ENCODE peak calls at places on chromosome 22, in nine cellular contexts. D, H, Q, X, E, N, P, Z and W are unnamed samples.

GRCh38 chr22:25148149-25148691 is 51.4 kb upstream of the CRYBB3 start:
- DNase-seq in D (no peak), H (no peak), Q (peak), X (no peak), E (no peak), N (no peak), P (peak), Z (peak), W (no peak)

GRCh38 chr22:40721266-40721665 is 42.0 kb downstream of the MCHR1 start:
- DNase-seq in D (no peak), H (peak), Q (peak), X (peak), E (peak), N (no peak), P (peak), Z (peak), W (no peak)

GRCh38 chr22:17781319-17782031 is 7.2 kb upstream of the BID start:
- DNase-seq in D (peak), H (peak), Q (no peak), X (peak), E (peak), N (no peak), P (no peak), Z (peak), W (peak)

GRCh38 chr22:38861927-38862326 is 10.1 kb downstream of the CBX6 start:
- DNase-seq in D (no peak), H (no peak), Q (no peak), X (no peak), E (no peak), N (no peak), P (no peak), Z (no peak), W (no peak)

GRCh38 chr22:18023509-18024275 is 669 bp downstream of the MICAL3 start:
- DNase-seq in D (peak), H (peak), Q (peak), X (peak), E (peak), N (peak), P (peak), Z (peak), W (peak)

GRCh38 chr22:44026630-44027511 is 2.8 kb downstream of the PARVB start:
- DNase-seq in D (peak), H (no peak), Q (no peak), X (peak), E (no peak), N (no peak), P (no peak), Z (no peak), W (peak)

GRCh38 chr22:27983361-27983791 is 64.3 kb upstream of the PITPNB start:
- DNase-seq in D (no peak), H (no peak), Q (no peak), X (no peak), E (no peak), N (no peak), P (no peak), Z (no peak), W (no peak)

GRCh38 chr22:29799217-29799680 is 32.1 kb downstream of the UQCR10 start:
- DNase-seq in D (no peak), H (peak), Q (no peak), X (peak), E (peak), N (peak), P (no peak), Z (peak), W (no peak)

GRCh38 chr22:35921777-35922176 is 106.8 kb downstream of the RBFOX2 start:
- DNase-seq in D (peak), H (peak), Q (peak), X (peak), E (peak), N (peak), P (peak), Z (peak), W (peak)

GRCh38 chr22:26585104-26585790 is 4.7 kb downstream of the TPST2 start:
- DNase-seq in D (no peak), H (peak), Q (no peak), X (peak), E (peak), N (no peak), P (no peak), Z (peak), W (no peak)

GRCh38 chr22:28222571-28222970 is 303.5 kb upstream of the PITPNB start:
- DNase-seq in D (no peak), H (no peak), Q (no peak), X (no peak), E (no peak), N (no peak), P (no peak), Z (no peak), W (no peak)

GRCh38 chr22:19382240-19382639 is 49.3 kb downstream of the HIRA start:
- DNase-seq in D (no peak), H (no peak), Q (no peak), X (no peak), E (no peak), N (no peak), P (no peak), Z (no peak), W (no peak)

GRCh38 chr22:29716814-29717213 is 3.0 kb upstream of the CABP7 start:
- DNase-seq in D (peak), H (peak), Q (peak), X (peak), E (no peak), N (peak), P (peak), Z (peak), W (peak)

GRCh38 chr22:31958625-31959239 is 14.4 kb downstream of the YWHAH start:
- DNase-seq in D (no peak), H (no peak), Q (no peak), X (no peak), E (no peak), N (no peak), P (no peak), Z (no peak), W (no peak)

GRCh38 chr22:19036523-19037273 is 85.5 kb downstream of the DGCR2 start:
- DNase-seq in D (no peak), H (no peak), Q (no peak), X (no peak), E (no peak), N (no peak), P (peak), Z (no peak), W (no peak)

GRCh38 chr22:44116755-44117684 is 63.7 kb upstream of the PARVG start:
- DNase-seq in D (no peak), H (no peak), Q (no peak), X (no peak), E (no peak), N (no peak), P (no peak), Z (no peak), W (no peak)

GRCh38 chr22:24200616-24201212 is 19.4 kb downstream of the SUSD2 start:
- DNase-seq in D (no peak), H (peak), Q (no peak), X (peak), E (peak), N (peak), P (no peak), Z (no peak), W (no peak)

GRCh38 chr22:24146190-24146616 is 35.1 kb upstream of the SUSD2 start:
- DNase-seq in D (peak), H (peak), Q (peak), X (peak), E (peak), N (no peak), P (peak), Z (peak), W (peak)

GRCh38 chr22:24593810-24594568 is 1.1 kb upstream of the LRRC75B start:
- DNase-seq in D (no peak), H (no peak), Q (no peak), X (no peak), E (peak), N (no peak), P (no peak), Z (no peak), W (no peak)

GRCh38 chr22:30667092-30667485 is 586 bp downstream of the DUSP18 start:
- DNase-seq in D (peak), H (no peak), Q (no peak), X (peak), E (no peak), N (peak), P (no peak), Z (peak), W (no peak)

GRCh38 chr22:25942989-25943411 is 201.0 kb downstream of the MYO18B start:
- DNase-seq in D (no peak), H (no peak), Q (no peak), X (peak), E (peak), N (no peak), P (no peak), Z (peak), W (no peak)

GRCh38 chr22:45233827-45234226 is 6.9 kb downstream of the KIAA0930 start:
- DNase-seq in D (no peak), H (no peak), Q (no peak), X (no peak), E (no peak), N (no peak), P (no peak), Z (peak), W (no peak)

GRCh38 chr22:45233386-45233785 is 7.3 kb downstream of the KIAA0930 start:
- DNase-seq in D (no peak), H (no peak), Q (no peak), X (no peak), E (no peak), N (no peak), P (no peak), Z (no peak), W (no peak)

GRCh38 chr22:45235851-45236342 is 4.8 kb downstream of the KIAA0930 start:
- DNase-seq in D (peak), H (no peak), Q (no peak), X (no peak), E (no peak), N (no peak), P (no peak), Z (no peak), W (peak)

GRCh38 chr22:45237065-45237990 is 3.4 kb downstream of the KIAA0930 start:
- DNase-seq in D (no peak), H (no peak), Q (no peak), X (no peak), E (no peak), N (no peak), P (no peak), Z (no peak), W (no peak)

GRCh38 chr22:45235101-45235777 is 5.5 kb downstream of the KIAA0930 start:
- DNase-seq in D (peak), H (no peak), Q (no peak), X (no peak), E (no peak), N (no peak), P (no peak), Z (no peak), W (peak)
- TF ChIP-seq EZH2phosphoT487 in D (no peak), H (no peak), Q (no peak), X (no peak), E (no peak), N (no peak), P (no peak), Z (no peak), W (no peak)

DNA sequence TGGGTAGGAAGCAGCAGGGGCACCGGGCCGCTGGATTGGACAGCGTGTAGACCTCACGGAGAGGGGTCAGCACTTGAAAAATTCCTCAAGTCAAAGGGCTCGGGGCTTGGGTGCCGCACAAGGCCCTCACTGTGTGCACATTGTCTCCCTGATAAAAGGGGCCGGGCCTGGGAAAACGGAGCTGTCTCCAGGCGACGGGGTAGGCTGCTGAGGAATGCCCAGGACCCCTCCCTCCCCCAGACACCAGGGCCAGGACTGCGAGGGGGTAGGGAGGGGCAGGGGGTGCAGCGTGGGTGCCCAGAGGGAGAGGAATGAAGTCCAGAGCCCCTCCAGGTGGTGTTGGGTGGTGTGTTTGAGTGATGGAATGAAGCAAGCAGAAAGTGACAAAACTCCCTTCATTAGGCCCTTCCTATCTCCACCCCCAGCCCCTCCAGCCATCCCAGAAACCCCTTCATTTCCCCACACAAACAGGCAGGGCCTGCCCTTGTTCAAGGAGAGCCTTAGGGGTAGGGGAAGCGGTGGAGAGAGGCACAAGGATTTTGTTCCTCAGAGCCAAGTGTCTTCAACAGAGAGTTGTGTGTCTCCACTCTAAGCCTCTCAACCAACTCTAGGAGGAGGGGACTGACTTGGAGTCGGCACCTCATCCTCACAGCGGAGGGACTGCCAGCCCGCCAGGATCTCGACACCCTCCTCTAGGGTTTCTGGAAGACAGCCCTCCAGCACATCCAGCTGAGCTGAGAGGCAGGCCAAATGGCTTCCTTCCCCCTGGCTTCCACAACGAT is 63.9 kb downstream of the SYN3 start:
- DNase-seq in D (no peak), H (no peak), Q (peak), X (no peak), E (no peak), N (no peak), P (peak), Z (no peak), W (no peak)
- TF ChIP-seq EZH2phosphoT487 in D (no peak), H (no peak), Q (no peak), X (no peak), E (no peak), N (no peak), P (no peak), Z (no peak), W (no peak)

DNA sequence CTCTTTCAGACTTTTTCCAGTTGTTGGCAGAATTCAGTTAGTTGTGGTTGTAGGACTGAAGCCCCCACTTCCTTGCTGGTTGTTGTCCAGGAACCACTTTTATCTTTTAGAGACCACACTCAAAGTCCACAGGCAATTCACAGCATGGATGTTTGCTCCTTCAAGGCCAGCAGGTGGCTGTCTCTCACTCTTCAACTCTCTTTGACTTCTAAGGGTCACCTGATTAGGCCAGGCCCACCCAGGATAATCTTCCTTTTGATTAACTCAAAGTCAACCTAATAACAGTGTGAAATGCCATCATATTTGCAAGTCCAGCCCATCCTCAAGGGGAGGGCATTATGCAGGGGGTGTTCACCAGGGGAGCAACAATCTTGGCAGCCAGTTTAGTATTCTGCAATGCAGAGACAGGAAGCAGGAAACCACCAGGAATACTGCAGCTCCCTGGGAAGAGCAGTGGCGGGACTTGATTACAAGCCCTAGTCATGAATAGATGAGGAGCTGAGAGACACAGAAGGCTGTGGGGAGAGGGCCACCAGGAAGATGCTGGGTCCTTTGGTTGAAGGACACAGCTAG is 52.4 kb downstream of the LRRC74B start:
- DNase-seq in D (peak), H (no peak), Q (no peak), X (no peak), E (no peak), N (peak), P (peak), Z (no peak), W (no peak)
- TF ChIP-seq EZH2phosphoT487 in D (no peak), H (no peak), Q (no peak), X (no peak), E (no peak), N (no peak), P (no peak), Z (no peak), W (no peak)

DNA sequence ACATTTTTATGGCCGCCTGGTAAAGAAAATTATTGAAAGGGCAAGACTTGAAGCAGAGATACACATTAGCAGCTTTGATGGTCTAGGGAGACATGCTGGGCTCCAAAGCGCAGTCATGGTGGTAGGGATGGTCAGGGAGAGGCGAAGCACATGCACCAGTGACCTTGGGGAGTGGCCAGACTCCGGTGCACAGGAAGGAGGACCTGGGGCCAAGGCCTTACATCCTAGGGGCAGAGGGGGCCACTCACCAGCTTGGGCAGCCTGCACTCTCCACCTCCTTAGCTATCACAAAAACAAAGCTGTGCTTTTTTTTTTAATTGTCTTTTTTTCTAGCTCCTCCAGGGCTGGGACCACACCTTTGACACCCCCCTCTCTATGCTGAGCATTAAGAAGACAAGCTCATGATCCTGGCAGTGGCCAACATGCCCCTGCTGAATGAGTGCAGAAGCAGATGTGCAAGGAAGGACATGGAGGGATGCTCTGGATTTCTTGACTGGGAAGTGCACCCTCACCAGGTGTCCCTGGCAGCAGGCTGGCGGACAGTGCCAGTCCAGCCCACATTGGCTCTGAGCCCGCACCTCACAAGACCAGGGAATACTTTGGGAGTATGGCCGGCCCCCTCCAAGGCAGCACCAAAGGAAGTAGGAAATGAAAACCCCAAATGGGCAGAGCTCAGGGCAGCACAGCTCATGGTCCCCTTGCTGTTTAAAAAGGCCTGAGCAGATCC is 619.9 kb downstream of the TBC1D22A start:
- DNase-seq in D (no peak), H (no peak), Q (no peak), X (no peak), E (no peak), N (no peak), P (no peak), Z (no peak), W (no peak)
- TF ChIP-seq EZH2phosphoT487 in D (no peak), H (no peak), Q (no peak), X (no peak), E (no peak), N (no peak), P (no peak), Z (no peak), W (no peak)

GRCh38 chr22:20436309-20437252 is 1.0 kb downstream of the SCARF2 start:
- DNase-seq in D (no peak), H (no peak), Q (peak), X (peak), E (peak), N (no peak), P (peak), Z (peak), W (no peak)
- TF ChIP-seq EZH2phosphoT487 in D (no peak), H (no peak), Q (peak), X (no peak), E (no peak), N (no peak), P (no peak), Z (no peak), W (no peak)

GRCh38 chr22:22705328-22706100 is 61.1 kb downstream of the GGTLC2 start:
- DNase-seq in D (no peak), H (no peak), Q (no peak), X (no peak), E (no peak), N (no peak), P (no peak), Z (no peak), W (no peak)

GRCh38 chr22:22703715-22704114 is 59.3 kb downstream of the GGTLC2 start:
- DNase-seq in D (no peak), H (peak), Q (no peak), X (peak), E (no peak), N (no peak), P (no peak), Z (peak), W (no peak)

GRCh38 chr22:22702159-22702873 is 57.9 kb downstream of the GGTLC2 start:
- DNase-seq in D (peak), H (peak), Q (peak), X (no peak), E (no peak), N (no peak), P (peak), Z (peak), W (peak)

GRCh38 chr22:22702874-22703570 is 58.6 kb downstream of the GGTLC2 start:
- DNase-seq in D (no peak), H (no peak), Q (no peak), X (no peak), E (no peak), N (no peak), P (no peak), Z (no peak), W (no peak)

GRCh38 chr22:22704156-22704946 is 59.9 kb downstream of the GGTLC2 start:
- DNase-seq in D (peak), H (no peak), Q (no peak), X (no peak), E (no peak), N (no peak), P (no peak), Z (no peak), W (no peak)
- TF ChIP-seq EZH2phosphoT487 in D (no peak), H (no peak), Q (no peak), X (no peak), E (no peak), N (no peak), P (no peak), Z (no peak), W (no peak)

GRCh38 chr22:37098976-37099577 is 10.4 kb downstream of the TMPRSS6 start:
- DNase-seq in D (peak), H (no peak), Q (peak), X (no peak), E (no peak), N (no peak), P (peak), Z (no peak), W (no peak)
- TF ChIP-seq EZH2phosphoT487 in D (no peak), H (no peak), Q (no peak), X (no peak), E (no peak), N (no peak), P (no peak), Z (no peak), W (no peak)

GRCh38 chr22:50252081-50253045 is 1.3 kb upstream of the HDAC10 start:
- DNase-seq in D (peak), H (peak), Q (peak), X (peak), E (peak), N (no peak), P (peak), Z (peak), W (peak)

GRCh38 chr22:50253046-50253580 is 2.0 kb upstream of the HDAC10 start:
- DNase-seq in D (no peak), H (no peak), Q (no peak), X (no peak), E (no peak), N (no peak), P (no peak), Z (no peak), W (no peak)

GRCh38 chr22:50250555-50251471 is at the start of gene HDAC10:
- DNase-seq in D (peak), H (peak), Q (peak), X (peak), E (peak), N (no peak), P (peak), Z (peak), W (peak)

GRCh38 chr22:50250249-50250554 is 863 bp downstream of the HDAC10 start:
- DNase-seq in D (no peak), H (no peak), Q (no peak), X (no peak), E (no peak), N (no peak), P (no peak), Z (no peak), W (no peak)

GRCh38 chr22:50251472-50252054 is 498 bp upstream of the HDAC10 start:
- DNase-seq in D (no peak), H (no peak), Q (no peak), X (no peak), E (no peak), N (no peak), P (peak), Z (no peak), W (no peak)
- TF ChIP-seq EZH2phosphoT487 in D (no peak), H (no peak), Q (no peak), X (no peak), E (no peak), N (no peak), P (no peak), Z (no peak), W (no peak)

GRCh38 chr22:46086577-46087335 is 63.6 kb upstream of the PPARA start:
- DNase-seq in D (no peak), H (no peak), Q (no peak), X (peak), E (peak), N (no peak), P (no peak), Z (no peak), W (no peak)
- TF ChIP-seq EZH2phosphoT487 in D (no peak), H (no peak), Q (no peak), X (no peak), E (no peak), N (no peak), P (no peak), Z (no peak), W (no peak)